ENCODE peak calls at places on chromosomes 13 and 19, in eight cellular contexts. One of them, this sample, is unnamed.

GRCh38 chr13:60332682-60333081 is 64.3 kb upstream of the TDRD3 start:
- DNase-seq in endothelial cell of umbilical vein: no peak
- DNase-seq in HCT116: no peak
- DNase-seq in H1: no peak
- DNase-seq in HepG2: no peak
- DNase-seq in GM23338: no peak
- DNase-seq in GM12878: no peak
- DNase-seq in K562: no peak
- DNase-seq in this sample: no peak

GRCh38 chr13:73870970-73871935 is 263.0 kb downstream of the KLF12 start:
- DNase-seq in GM23338: peak
- DNase-seq in H1: no peak
- DNase-seq in HepG2: no peak
- DNase-seq in endothelial cell of umbilical vein: peak
- DNase-seq in GM12878: no peak
- DNase-seq in HCT116: no peak
- DNase-seq in K562: no peak
- DNase-seq in this sample: no peak

GRCh38 chr19:38359242-38360021 is 14.9 kb upstream of the PSMD8 start:
- DNase-seq in endothelial cell of umbilical vein: no peak
- DNase-seq in HCT116: no peak
- DNase-seq in H1: no peak
- DNase-seq in GM12878: no peak
- DNase-seq in K562: no peak
- DNase-seq in HepG2: no peak
- DNase-seq in GM23338: no peak
- DNase-seq in this sample: no peak

GRCh38 chr19:8557637-8558238 is 19.5 kb downstream of the MYO1F start:
- DNase-seq in HepG2: no peak
- DNase-seq in H1: no peak
- DNase-seq in endothelial cell of umbilical vein: no peak
- DNase-seq in HCT116: no peak
- DNase-seq in GM23338: no peak
- DNase-seq in GM12878: no peak
- DNase-seq in K562: no peak
- DNase-seq in this sample: no peak

GRCh38 chr13:96751089-96751488 is 243.2 kb downstream of the OXGR1 start:
- DNase-seq in HepG2: no peak
- DNase-seq in HCT116: no peak
- DNase-seq in endothelial cell of umbilical vein: no peak
- DNase-seq in GM12878: no peak
- DNase-seq in GM23338: no peak
- DNase-seq in H1: no peak
- DNase-seq in K562: no peak
- DNase-seq in this sample: no peak

GRCh38 chr13:97018029-97018819 is 23.9 kb upstream of the OXGR1 start:
- DNase-seq in GM23338: peak
- DNase-seq in endothelial cell of umbilical vein: peak
- DNase-seq in K562: peak
- DNase-seq in HepG2: peak
- DNase-seq in HCT116: peak
- DNase-seq in H1: peak
- DNase-seq in GM12878: no peak
- DNase-seq in this sample: peak

GRCh38 chr13:113853518-113854237 is 10.2 kb downstream of the GAS6 start:
- DNase-seq in K562: peak
- DNase-seq in H1: peak
- DNase-seq in endothelial cell of umbilical vein: peak
- DNase-seq in HepG2: no peak
- DNase-seq in GM23338: no peak
- DNase-seq in GM12878: no peak
- DNase-seq in HCT116: no peak
- DNase-seq in this sample: no peak

GRCh38 chr13:26872444-26873173 is 112.0 kb upstream of the GPR12 start:
- DNase-seq in K562: peak
- DNase-seq in GM23338: peak
- DNase-seq in HCT116: peak
- DNase-seq in endothelial cell of umbilical vein: peak
- DNase-seq in GM12878: no peak
- DNase-seq in H1: peak
- DNase-seq in HepG2: peak
- DNase-seq in this sample: no peak

GRCh38 chr13:44703371-44703770 is 127.2 kb upstream of the TSC22D1 start:
- DNase-seq in K562: no peak
- DNase-seq in HCT116: no peak
- DNase-seq in HepG2: no peak
- DNase-seq in GM23338: no peak
- DNase-seq in GM12878: no peak
- DNase-seq in H1: no peak
- DNase-seq in endothelial cell of umbilical vein: no peak
- DNase-seq in this sample: no peak

GRCh38 chr13:35791191-35791902 is 314.9 kb upstream of the MAB21L1 start:
- DNase-seq in GM12878: no peak
- DNase-seq in endothelial cell of umbilical vein: no peak
- DNase-seq in HCT116: no peak
- DNase-seq in H1: no peak
- DNase-seq in HepG2: no peak
- DNase-seq in K562: no peak
- DNase-seq in GM23338: no peak
- DNase-seq in this sample: no peak

GRCh38 chr19:49157445-49158224 is at the start of gene TRPM4:
- DNase-seq in H1: peak
- DNase-seq in endothelial cell of umbilical vein: peak
- DNase-seq in HCT116: peak
- DNase-seq in GM23338: peak
- DNase-seq in HepG2: peak
- DNase-seq in K562: peak
- DNase-seq in GM12878: no peak
- DNase-seq in this sample: no peak

GRCh38 chr19:38004505-38005223 is 97.7 kb downstream of the SIPA1L3 start:
- DNase-seq in K562: peak
- DNase-seq in HepG2: peak
- DNase-seq in HCT116: peak
- DNase-seq in GM23338: peak
- DNase-seq in H1: peak
- DNase-seq in GM12878: peak
- DNase-seq in endothelial cell of umbilical vein: peak
- DNase-seq in this sample: no peak

GRCh38 chr19:24003537-24003936 is 83.5 kb upstream of the ZNF254 start:
- DNase-seq in GM12878: no peak
- DNase-seq in GM23338: no peak
- DNase-seq in K562: no peak
- DNase-seq in H1: no peak
- DNase-seq in endothelial cell of umbilical vein: no peak
- DNase-seq in HCT116: no peak
- DNase-seq in HepG2: no peak
- DNase-seq in this sample: no peak

GRCh38 chr19:13026478-13026999 is 31.3 kb downstream of the NFIX start:
- DNase-seq in HepG2: peak
- DNase-seq in GM23338: no peak
- DNase-seq in GM12878: no peak
- DNase-seq in HCT116: no peak
- DNase-seq in H1: no peak
- DNase-seq in endothelial cell of umbilical vein: peak
- DNase-seq in K562: no peak
- DNase-seq in this sample: no peak

GRCh38 chr19:41933131-41933458 is 4.8 kb upstream of the ERFL start:
- DNase-seq in H1: no peak
- DNase-seq in HCT116: no peak
- DNase-seq in K562: no peak
- DNase-seq in GM23338: no peak
- DNase-seq in endothelial cell of umbilical vein: no peak
- DNase-seq in GM12878: no peak
- DNase-seq in HepG2: no peak
- DNase-seq in this sample: no peak

GRCh38 chr19:41936416-41936850 is 8.2 kb upstream of the ERFL start:
- DNase-seq in HCT116: no peak
- DNase-seq in GM23338: no peak
- DNase-seq in GM12878: no peak
- DNase-seq in K562: no peak
- DNase-seq in endothelial cell of umbilical vein: no peak
- DNase-seq in HepG2: no peak
- DNase-seq in H1: no peak
- DNase-seq in this sample: no peak

GRCh38 chr19:41933693-41934426 is 5.6 kb upstream of the ERFL start:
- DNase-seq in HCT116: no peak
- DNase-seq in GM23338: no peak
- DNase-seq in HepG2: no peak
- DNase-seq in H1: no peak
- DNase-seq in endothelial cell of umbilical vein: no peak
- DNase-seq in K562: no peak
- DNase-seq in GM12878: no peak
- DNase-seq in this sample: no peak

GRCh38 chr19:41935781-41936415 is 7.6 kb upstream of the ERFL start:
- DNase-seq in GM23338: no peak
- DNase-seq in H1: no peak
- DNase-seq in K562: no peak
- DNase-seq in GM12878: no peak
- DNase-seq in HCT116: no peak
- DNase-seq in HepG2: no peak
- DNase-seq in endothelial cell of umbilical vein: no peak
- DNase-seq in this sample: no peak

GRCh38 chr19:41934849-41935374 is 6.7 kb upstream of the ERFL start:
- DNase-seq in H1: peak
- DNase-seq in HCT116: peak
- DNase-seq in GM12878: no peak
- DNase-seq in GM23338: peak
- DNase-seq in endothelial cell of umbilical vein: peak
- DNase-seq in HepG2: peak
- DNase-seq in K562: peak
- DNase-seq in this sample: no peak
- TF ChIP-seq EZH2 in H1: no peak
- TF ChIP-seq EZH2 in HCT116: no peak
- TF ChIP-seq EZH2 in GM12878: no peak
- TF ChIP-seq EZH2 in GM23338: peak
- TF ChIP-seq EZH2 in endothelial cell of umbilical vein: no peak
- TF ChIP-seq EZH2 in HepG2: peak
- TF ChIP-seq EZH2 in K562: no peak
- TF ChIP-seq EZH2 in this sample: no peak

DNA sequence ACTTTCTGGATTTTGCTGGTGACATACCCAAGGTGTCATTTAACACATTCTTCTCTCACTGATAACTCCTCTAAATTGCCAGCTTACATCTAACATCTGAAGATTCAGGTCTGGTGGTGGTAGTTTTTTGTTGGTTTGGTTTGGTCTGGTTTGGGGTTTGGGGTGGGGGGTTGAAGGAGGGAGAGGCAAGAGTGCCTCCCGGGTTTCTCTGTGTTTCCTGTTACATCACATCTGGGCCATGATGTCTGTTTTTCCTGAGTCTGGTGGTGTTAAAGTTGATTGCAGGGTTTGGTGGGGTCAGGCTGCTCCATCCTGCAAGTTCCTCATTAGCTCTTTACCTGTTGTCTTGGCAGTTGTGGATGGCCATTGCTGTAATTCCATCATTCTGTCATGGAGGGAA is 155.8 kb upstream of the UBL3 start:
- DNase-seq in H1: no peak
- DNase-seq in GM12878: no peak
- DNase-seq in GM23338: no peak
- DNase-seq in endothelial cell of umbilical vein: no peak
- DNase-seq in K562: no peak
- DNase-seq in HCT116: no peak
- DNase-seq in HepG2: no peak
- DNase-seq in this sample: no peak
- TF ChIP-seq POLR2AphosphoS5 in H1: no peak
- TF ChIP-seq POLR2AphosphoS5 in GM12878: no peak
- TF ChIP-seq POLR2AphosphoS5 in GM23338: no peak
- TF ChIP-seq POLR2AphosphoS5 in endothelial cell of umbilical vein: no peak
- TF ChIP-seq POLR2AphosphoS5 in K562: no peak
- TF ChIP-seq POLR2AphosphoS5 in HCT116: no peak
- TF ChIP-seq POLR2AphosphoS5 in HepG2: no peak
- TF ChIP-seq POLR2AphosphoS5 in this sample: no peak

DNA sequence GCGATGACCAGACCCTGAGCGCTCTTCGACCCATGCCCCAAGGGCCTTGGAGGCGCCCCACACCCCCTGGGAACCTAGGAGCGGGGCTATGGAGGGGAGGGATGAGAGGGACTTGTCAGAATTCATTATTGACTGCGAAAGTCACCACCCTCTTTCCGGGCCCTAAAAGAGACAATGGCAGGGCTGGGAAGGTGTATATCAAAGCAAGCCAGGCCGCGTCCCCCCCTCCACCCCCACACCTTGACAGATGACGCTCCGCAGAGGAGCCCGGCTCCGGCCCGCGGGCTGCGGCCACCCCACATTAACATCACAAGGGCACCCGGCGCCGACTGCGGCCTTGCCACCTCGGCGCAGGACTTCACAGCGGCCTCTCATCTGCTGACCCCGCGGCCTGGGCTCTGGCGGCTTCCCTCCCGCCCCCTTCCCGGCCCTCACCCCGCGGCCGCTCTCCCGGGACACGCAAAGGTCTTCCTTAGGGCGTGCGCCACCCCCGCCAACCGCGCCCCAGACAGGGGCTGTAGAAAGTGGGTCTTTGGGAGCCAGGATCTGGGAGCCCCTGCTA is 2.4 kb downstream of the CDX2 start:
- DNase-seq in K562: no peak
- DNase-seq in HCT116: no peak
- DNase-seq in GM12878: no peak
- DNase-seq in GM23338: peak
- DNase-seq in HepG2: no peak
- DNase-seq in H1: peak
- DNase-seq in endothelial cell of umbilical vein: no peak
- DNase-seq in this sample: no peak
- H3K27ac ChIP-seq in K562: no peak
- H3K27ac ChIP-seq in HCT116: no peak
- H3K27ac ChIP-seq in GM12878: no peak
- H3K27ac ChIP-seq in GM23338: no peak
- H3K27ac ChIP-seq in HepG2: no peak
- H3K27ac ChIP-seq in H1: no peak
- H3K27ac ChIP-seq in endothelial cell of umbilical vein: no peak
- H3K27ac ChIP-seq in this sample: no peak

DNA sequence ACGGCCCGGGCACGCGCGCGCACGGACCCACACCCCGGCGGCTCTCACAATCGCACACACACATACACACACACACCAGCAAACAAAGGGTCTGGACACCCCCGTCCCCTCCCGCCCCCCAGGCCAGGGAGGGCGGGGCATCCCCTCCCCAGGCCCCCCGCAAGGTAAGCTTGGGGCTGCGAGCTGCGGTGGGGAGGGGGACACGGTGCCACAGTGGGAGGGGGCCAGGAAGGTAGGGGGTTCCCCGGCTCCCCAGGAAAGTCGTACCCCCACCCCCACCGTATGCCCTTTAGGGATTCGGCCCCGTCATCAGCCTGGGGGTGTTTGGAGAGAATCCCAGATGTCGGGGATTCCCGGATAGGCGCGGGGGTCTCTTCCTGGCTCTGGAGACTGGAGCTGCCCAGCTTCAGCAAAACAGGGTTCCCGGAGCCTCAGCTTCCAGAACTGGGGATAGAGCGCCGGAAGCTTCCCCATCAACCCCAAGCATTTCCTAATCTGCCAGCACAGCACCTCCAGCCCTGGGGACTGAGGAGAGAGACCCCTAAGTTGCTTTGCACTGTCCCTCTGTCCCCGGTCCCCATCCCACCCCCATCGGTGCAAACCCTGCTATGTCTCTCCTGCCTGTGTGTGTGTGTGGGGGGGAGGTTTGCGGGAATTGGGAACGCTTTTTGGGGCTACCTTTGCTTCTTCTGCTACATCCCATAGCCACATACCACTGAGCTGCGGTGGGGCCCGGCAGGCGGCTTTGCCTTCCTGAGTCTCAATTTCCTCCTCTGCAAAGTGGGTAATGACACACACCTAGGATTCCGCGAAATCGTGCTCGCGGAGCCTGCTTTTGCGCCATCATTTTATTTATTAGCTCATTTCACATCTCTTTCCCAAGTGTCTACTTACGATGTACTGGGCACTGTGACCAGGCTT is 1.8 kb upstream of the CDC37 start:
- DNase-seq in endothelial cell of umbilical vein: no peak
- DNase-seq in GM12878: no peak
- DNase-seq in HCT116: no peak
- DNase-seq in H1: no peak
- DNase-seq in HepG2: no peak
- DNase-seq in K562: no peak
- DNase-seq in GM23338: peak
- DNase-seq in this sample: no peak
- TF ChIP-seq EZH2 in endothelial cell of umbilical vein: peak
- TF ChIP-seq EZH2 in GM12878: no peak
- TF ChIP-seq EZH2 in HCT116: no peak
- TF ChIP-seq EZH2 in H1: peak
- TF ChIP-seq EZH2 in HepG2: no peak
- TF ChIP-seq EZH2 in K562: no peak
- TF ChIP-seq EZH2 in GM23338: no peak
- TF ChIP-seq EZH2 in this sample: no peak

This sample was measured in SK-N-MC.